ENCODE peak calls at places on chromosomes 13 and 19, in four cellular contexts. One of them, this sample, is unnamed.

GRCh38 chr13:21894703-21895699 is 224.1 kb downstream of the FGF9 start:
- DNase-seq in SK-N-SH: no peak
- DNase-seq in HepG2: no peak
- DNase-seq in K562: no peak
- DNase-seq in this sample: no peak

GRCh38 chr13:26784704-26785639 is 24.4 kb upstream of the GPR12 start:
- DNase-seq in SK-N-SH: no peak
- DNase-seq in HepG2: no peak
- DNase-seq in K562: no peak
- DNase-seq in this sample: peak

GRCh38 chr19:9836021-9836420 is 903 bp downstream of the PIN1 start:
- DNase-seq in SK-N-SH: peak
- DNase-seq in HepG2: no peak
- DNase-seq in K562: no peak
- DNase-seq in this sample: no peak

GRCh38 chr13:99501952-99502310 is 659 bp downstream of the TM9SF2 start:
- DNase-seq in SK-N-SH: no peak
- DNase-seq in HepG2: no peak
- DNase-seq in K562: no peak
- DNase-seq in this sample: no peak

GRCh38 chr19:53388904-53389303 is 6.0 kb upstream of the ZNF765 start:
- DNase-seq in SK-N-SH: no peak
- DNase-seq in HepG2: no peak
- DNase-seq in K562: no peak
- DNase-seq in this sample: no peak

GRCh38 chr13:27792393-27793218 is at the start of gene GSX1:
- DNase-seq in SK-N-SH: no peak
- DNase-seq in HepG2: peak
- DNase-seq in K562: peak
- DNase-seq in this sample: peak

GRCh38 chr19:53467138-53467502 is 413 bp upstream of the ZNF813 start:
- DNase-seq in SK-N-SH: peak
- DNase-seq in HepG2: no peak
- DNase-seq in K562: peak
- DNase-seq in this sample: peak

GRCh38 chr19:35213678-35214632 is 14.6 kb downstream of the FAM187B start:
- DNase-seq in SK-N-SH: peak
- DNase-seq in HepG2: no peak
- DNase-seq in K562: peak
- DNase-seq in this sample: no peak

GRCh38 chr13:43838909-43839308 is 40.6 kb downstream of the CCDC122 start:
- DNase-seq in SK-N-SH: no peak
- DNase-seq in HepG2: no peak
- DNase-seq in K562: no peak
- DNase-seq in this sample: no peak

GRCh38 chr13:113152894-113153809 is 5.3 kb upstream of the PROZ start:
- DNase-seq in SK-N-SH: peak
- DNase-seq in HepG2: peak
- DNase-seq in K562: peak
- DNase-seq in this sample: peak

GRCh38 chr13:80630685-80631121 is 289.8 kb upstream of the SPRY2 start:
- DNase-seq in SK-N-SH: no peak
- DNase-seq in HepG2: no peak
- DNase-seq in K562: no peak
- DNase-seq in this sample: no peak

GRCh38 chr19:18289471-18290066 is 8.1 kb upstream of the JUND start:
- DNase-seq in SK-N-SH: no peak
- DNase-seq in HepG2: no peak
- DNase-seq in K562: no peak
- DNase-seq in this sample: no peak

GRCh38 chr19:18879579-18880373 is 16.2 kb downstream of the CERS1 start:
- DNase-seq in SK-N-SH: peak
- DNase-seq in HepG2: no peak
- DNase-seq in K562: peak
- DNase-seq in this sample: peak

GRCh38 chr19:38615007-38615581 is 2.7 kb downstream of the MAP4K1 start:
- DNase-seq in SK-N-SH: no peak
- DNase-seq in HepG2: no peak
- DNase-seq in K562: no peak
- DNase-seq in this sample: no peak

GRCh38 chr19:38617764-38618589 is at the start of gene MAP4K1:
- DNase-seq in SK-N-SH: no peak
- DNase-seq in HepG2: no peak
- DNase-seq in K562: no peak
- DNase-seq in this sample: peak

GRCh38 chr19:38614289-38614688 is 3.5 kb downstream of the MAP4K1 start:
- DNase-seq in SK-N-SH: no peak
- DNase-seq in HepG2: no peak
- DNase-seq in K562: no peak
- DNase-seq in this sample: no peak

GRCh38 chr19:38617283-38617763 is 430 bp downstream of the MAP4K1 start:
- DNase-seq in SK-N-SH: no peak
- DNase-seq in HepG2: no peak
- DNase-seq in K562: no peak
- DNase-seq in this sample: no peak

DNA sequence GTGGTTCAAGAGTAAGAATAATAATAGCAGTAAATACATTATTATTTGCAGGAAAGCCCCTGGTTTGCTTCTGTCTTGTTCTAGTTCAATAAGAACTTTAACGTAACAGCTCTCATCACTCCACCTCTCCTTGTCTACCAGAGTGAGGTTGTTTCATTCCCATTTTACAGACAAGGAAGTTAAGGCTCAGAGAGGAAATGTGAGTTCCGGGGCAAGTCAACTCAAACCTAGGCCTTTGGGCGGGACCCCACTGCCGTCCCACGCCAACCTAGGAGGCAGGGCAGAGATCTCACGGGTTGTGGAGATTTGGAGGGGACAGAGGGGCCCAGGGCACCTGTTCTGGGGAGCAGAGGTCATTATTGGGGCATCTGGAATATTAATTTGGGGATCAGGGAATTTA is 1.5 kb downstream of the MAP4K1 start:
- DNase-seq in SK-N-SH: no peak
- DNase-seq in HepG2: no peak
- DNase-seq in K562: no peak
- DNase-seq in this sample: no peak
- TF ChIP-seq FOXJ3 in SK-N-SH: no peak
- TF ChIP-seq FOXJ3 in HepG2: no peak
- TF ChIP-seq FOXJ3 in K562: no peak
- TF ChIP-seq FOXJ3 in this sample: no peak

GRCh38 chr13:73767191-73767741 is 366.9 kb downstream of the KLF12 start:
- DNase-seq in SK-N-SH: no peak
- DNase-seq in HepG2: peak
- DNase-seq in K562: no peak
- DNase-seq in this sample: peak

GRCh38 chr13:73767747-73768315 is 366.4 kb downstream of the KLF12 start:
- DNase-seq in SK-N-SH: peak
- DNase-seq in HepG2: peak
- DNase-seq in K562: peak
- DNase-seq in this sample: peak

DNA sequence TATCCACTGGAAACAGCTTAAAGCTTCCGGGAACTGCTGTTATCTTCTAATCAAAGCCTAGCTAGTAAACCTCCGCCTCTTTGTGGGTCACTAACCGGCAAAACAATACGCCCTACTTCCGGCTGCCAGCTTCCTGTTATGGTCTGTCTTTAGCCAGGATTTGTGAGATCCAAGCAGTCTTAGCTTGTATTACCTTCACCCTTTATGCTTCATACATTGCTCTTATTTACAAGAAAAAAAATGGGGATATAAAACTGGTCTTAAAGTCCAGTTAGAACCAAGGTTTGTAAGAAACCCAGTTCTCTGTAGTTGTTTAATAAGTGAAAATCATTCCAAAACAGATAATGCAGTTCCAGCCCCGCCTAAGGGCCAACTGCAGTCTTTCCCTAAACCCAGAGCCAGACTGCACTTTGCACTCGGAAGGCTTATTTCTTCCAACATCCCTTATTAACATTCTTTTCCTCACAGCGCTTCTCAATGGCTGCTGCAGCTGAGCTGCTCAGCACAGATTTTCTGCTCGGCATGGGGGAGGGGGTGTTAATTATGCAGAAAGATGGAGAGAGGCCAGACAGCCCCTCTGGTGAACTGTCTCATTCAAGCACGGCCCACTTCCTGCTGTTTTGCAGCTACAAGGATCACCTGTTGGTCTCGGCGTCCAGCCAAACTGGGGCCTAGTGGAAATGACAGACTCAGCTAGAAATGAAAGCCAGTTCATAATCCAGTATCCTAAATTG is 368.4 kb downstream of the KLF12 start:
- DNase-seq in SK-N-SH: peak
- DNase-seq in HepG2: peak
- DNase-seq in K562: no peak
- DNase-seq in this sample: peak
- TF ChIP-seq FOXJ3 in SK-N-SH: no peak
- TF ChIP-seq FOXJ3 in HepG2: no peak
- TF ChIP-seq FOXJ3 in K562: no peak
- TF ChIP-seq FOXJ3 in this sample: no peak

DNA sequence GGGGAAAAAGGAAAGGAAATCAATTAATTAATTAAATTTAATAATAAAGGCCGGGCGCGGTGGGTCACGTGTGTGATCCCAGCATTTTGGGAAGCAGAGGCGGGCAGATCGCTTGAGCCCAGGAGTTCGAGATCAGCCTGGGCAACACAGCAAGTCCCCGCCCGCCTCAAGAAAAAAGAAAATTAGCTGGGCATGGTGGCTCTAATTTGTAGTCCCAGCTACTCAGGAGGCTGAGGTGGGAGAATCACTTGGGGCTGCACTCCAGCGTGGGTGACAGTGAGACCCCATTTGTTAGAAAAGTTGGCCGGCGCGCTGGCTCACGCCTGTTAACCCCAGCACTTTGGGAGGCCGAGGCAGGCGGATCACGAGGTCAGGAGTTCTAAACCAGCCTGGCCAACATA is 733 bp upstream of the CD320 start:
- DNase-seq in SK-N-SH: no peak
- DNase-seq in HepG2: no peak
- DNase-seq in K562: no peak
- DNase-seq in this sample: peak
- TF ChIP-seq FOXJ3 in SK-N-SH: no peak
- TF ChIP-seq FOXJ3 in HepG2: no peak
- TF ChIP-seq FOXJ3 in K562: no peak
- TF ChIP-seq FOXJ3 in this sample: no peak

DNA sequence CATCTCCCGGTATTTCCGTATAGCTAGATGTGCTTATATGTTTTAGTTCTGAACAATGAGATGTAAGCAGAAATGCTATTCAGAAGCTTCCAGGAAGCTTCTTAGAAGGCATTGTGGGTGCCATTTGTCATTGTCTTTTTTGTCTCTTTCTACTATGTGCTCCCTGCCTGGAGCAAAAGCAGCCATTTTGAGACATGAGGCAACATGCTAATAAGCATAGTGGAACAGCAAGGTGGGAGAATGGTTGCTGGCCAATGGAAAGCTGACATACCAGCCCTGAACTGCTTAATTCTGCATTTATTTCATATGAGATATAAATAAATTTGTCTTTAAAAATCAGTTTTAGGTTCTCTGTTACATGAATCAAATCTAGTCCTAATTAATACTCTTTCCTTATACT is 299.7 kb downstream of the LMO7 start:
- DNase-seq in SK-N-SH: no peak
- DNase-seq in HepG2: no peak
- DNase-seq in K562: no peak
- DNase-seq in this sample: no peak
- TF ChIP-seq FOXJ3 in SK-N-SH: no peak
- TF ChIP-seq FOXJ3 in HepG2: no peak
- TF ChIP-seq FOXJ3 in K562: no peak
- TF ChIP-seq FOXJ3 in this sample: no peak

DNA sequence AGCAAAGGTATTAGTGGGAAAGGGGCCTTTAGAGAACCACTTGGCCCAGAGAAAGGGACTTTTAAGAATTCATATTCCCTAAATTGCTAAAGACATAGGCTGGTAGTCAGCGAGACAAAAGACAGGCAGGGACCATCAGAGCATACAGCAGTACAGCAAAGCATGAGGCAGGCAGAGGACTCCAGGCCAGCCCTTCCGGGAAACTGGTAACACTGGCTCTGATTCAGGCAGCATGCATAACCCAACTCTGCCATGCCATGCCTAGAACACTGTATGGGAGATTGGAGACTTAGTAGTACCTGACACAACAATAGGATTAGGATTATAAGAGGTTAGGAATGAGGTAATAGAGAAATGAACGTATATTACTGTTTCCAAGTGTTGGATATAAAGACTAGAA is 34.9 kb downstream of the CAB39L start:
- DNase-seq in SK-N-SH: no peak
- DNase-seq in HepG2: no peak
- DNase-seq in K562: no peak
- DNase-seq in this sample: no peak
- TF ChIP-seq FOXJ3 in SK-N-SH: no peak
- TF ChIP-seq FOXJ3 in HepG2: no peak
- TF ChIP-seq FOXJ3 in K562: no peak
- TF ChIP-seq FOXJ3 in this sample: no peak

This sample was measured in WTC11.